ENCODE peak calls at places on chromosomes 4 and X, in four cellular contexts. Z is heart left ventricle, X is pancreas, P is progenitor cell of endocrine pancreas. L is an unnamed sample.

GRCh38 chr4:138706206-138706605 is 309.4 kb upstream of the NOCT start:
- DNase-seq in X (no peak), P (no peak), Z (no peak), L (no peak)

GRCh38 chrX:80876877-80877276 is 67.2 kb upstream of the BRWD3 start:
- DNase-seq in P (no peak), Z (no peak), X (no peak), L (peak; percentile 29)

GRCh38 chr4:38867478-38868054 is at the start of gene FAM114A1:
- DNase-seq in Z (peak; percentile 92), P (peak; percentile 51), X (peak; percentile 78), L (peak; percentile 94)

GRCh38 chrX:108216405-108216804 is 124.8 kb downstream of the ATG4A start:
- DNase-seq in X (no peak), P (no peak), Z (no peak), L (no peak)

GRCh38 chr4:112832493-112832892 is 195.6 kb downstream of the LARP7 start:
- DNase-seq in Z (no peak), X (no peak), P (no peak), L (no peak)

GRCh38 chr4:152171556-152171955 is 364.3 kb downstream of the FBXW7 start:
- DNase-seq in X (no peak), P (no peak), Z (no peak), L (no peak)

GRCh38 chr4:78057135-78057599 is at the start of gene FRAS1:
- DNase-seq in P (peak; percentile 55), Z (no peak), X (peak; percentile 43), L (peak; percentile 40)

GRCh38 chr4:93183589-93183988 is 645.0 kb upstream of the ATOH1 start:
- DNase-seq in Z (no peak), X (no peak), P (no peak), L (no peak)

GRCh38 chr4:13088726-13089658 is 395.1 kb downstream of the RAB28 start:
- DNase-seq in Z (no peak), X (no peak), P (no peak), L (no peak)

GRCh38 chrX:38275615-38276014 is 51.7 kb downstream of the RPGR start:
- DNase-seq in P (no peak), X (no peak), Z (no peak), L (no peak)

GRCh38 chrX:1205681-1206611 is 6.5 kb downstream of the CRLF2 start:
- DNase-seq in X (peak; percentile 29), Z (no peak), P (no peak), L (no peak)

GRCh38 chr4:147916351-147916750 is 184.5 kb downstream of the ARHGAP10 start:
- DNase-seq in P (no peak), X (no peak), Z (no peak), L (no peak)
- TF ChIP-seq CTCF in P (no peak), X (no peak), Z (no peak), L (no peak)

GRCh38 chrX:75158054-75158453 is 2.0 kb upstream of the ABCB7 start:
- DNase-seq in Z (no peak), X (no peak), P (no peak), L (no peak)

GRCh38 chrX:75154871-75155270 is 1.2 kb downstream of the ABCB7 start:
- DNase-seq in X (no peak), Z (no peak), P (no peak), L (no peak)

GRCh38 chrX:75155830-75156525 is at the start of gene ABCB7:
- DNase-seq in P (peak; percentile 27), X (peak; percentile 53), Z (no peak), L (peak; percentile 52)

GRCh38 chrX:75155454-75155829 is 641 bp downstream of the ABCB7 start:
- DNase-seq in P (no peak), Z (no peak), X (no peak), L (peak; percentile 27)

GRCh38 chrX:75156537-75156945 is 458 bp upstream of the ABCB7 start:
- DNase-seq in Z (no peak), X (no peak), P (no peak), L (peak; percentile 7)
- TF ChIP-seq CTCF in Z (no peak), X (no peak), P (no peak), L (no peak)

GRCh38 chr4:95209942-95210341 is 338.8 kb downstream of the UNC5C start:
- DNase-seq in X (no peak), P (no peak), Z (no peak), L (no peak)

GRCh38 chr4:95204267-95204835 is 344.4 kb downstream of the UNC5C start:
- DNase-seq in Z (no peak), X (no peak), P (no peak), L (no peak)

DNA sequence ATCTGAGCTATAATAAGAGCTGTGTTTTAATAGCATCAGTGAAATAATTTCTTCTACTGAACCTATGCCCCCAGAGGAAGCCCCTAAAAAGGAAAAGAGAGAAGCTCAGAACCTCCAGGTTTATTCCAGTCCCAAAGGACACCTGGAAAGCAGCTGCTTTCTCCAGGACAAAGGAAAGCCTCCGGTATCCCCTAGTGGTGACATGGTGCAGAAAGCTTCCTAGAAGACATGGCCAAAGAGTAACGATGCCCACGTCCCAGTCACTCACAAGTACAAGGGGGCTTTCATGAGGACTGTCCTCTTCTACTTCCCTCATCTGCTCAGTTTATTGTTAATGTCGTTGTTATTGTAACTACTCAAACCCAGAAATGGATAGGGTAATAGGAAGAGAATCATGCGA is 343.9 kb downstream of the UNC5C start:
- DNase-seq in P (no peak), Z (no peak), X (no peak), L (no peak)
- TF ChIP-seq CTCF in P (peak; percentile 40), Z (no peak), X (no peak), L (no peak)

DNA sequence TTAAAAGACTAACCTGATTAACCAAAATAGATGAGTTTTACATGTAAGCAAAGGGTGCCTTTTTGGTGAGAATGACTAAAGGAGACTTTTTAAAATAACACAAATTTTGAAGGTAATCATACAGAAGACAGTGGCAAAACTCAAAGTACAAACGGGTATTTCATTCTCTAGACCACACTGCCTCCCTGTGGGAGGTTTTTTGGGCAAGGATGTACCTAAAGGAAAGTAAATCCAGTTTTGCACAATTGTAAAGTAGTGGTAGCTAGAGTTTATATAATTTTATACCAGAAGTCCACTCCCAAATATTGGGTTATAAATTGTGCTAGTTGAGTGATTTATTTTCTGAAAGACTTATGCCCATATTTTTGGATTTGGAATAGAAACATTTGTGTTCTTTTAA is 201.0 kb downstream of the PAPSS1 start:
- DNase-seq in X (no peak), P (peak; percentile 10), Z (no peak), L (no peak)
- TF ChIP-seq CTCF in X (no peak), P (peak; percentile 80), Z (peak; percentile 31), L (no peak)

GRCh38 chr4:69617083-69617694 is 22.3 kb downstream of the UGT2A2 start:
- DNase-seq in Z (no peak), P (no peak), X (no peak), L (no peak)
- TF ChIP-seq CTCF in Z (peak; percentile 20), P (peak; percentile 79), X (no peak), L (peak; percentile 27)

GRCh38 chrX:153653556-153653955 is 6.6 kb downstream of the DUSP9 start:
- DNase-seq in Z (no peak), P (no peak), X (no peak), L (no peak)

GRCh38 chrX:153649915-153650782 is 3.1 kb downstream of the DUSP9 start:
- DNase-seq in Z (peak; percentile 30), X (no peak), P (no peak), L (no peak)

GRCh38 chrX:153649178-153649914 is 2.3 kb downstream of the DUSP9 start:
- DNase-seq in Z (peak; percentile 50), X (peak; percentile 36), P (no peak), L (peak; percentile 87)

GRCh38 chrX:153650959-153651358 is 4.0 kb downstream of the DUSP9 start:
- DNase-seq in X (no peak), Z (peak; percentile 6), P (no peak), L (no peak)

GRCh38 chrX:153651540-153652079 is 4.6 kb downstream of the DUSP9 start:
- DNase-seq in Z (peak; percentile 31), X (no peak), P (no peak), L (no peak)
- TF ChIP-seq CTCF in Z (no peak), X (no peak), P (peak; percentile 42), L (no peak)

L was measured in GM13976.